ENCODE peak calls at places on chromosomes 6 and 20, in five cellular contexts. I, U, C, G and Q are unnamed samples.

GRCh38 chr20:44683263-44684046 is 31.7 kb upstream of the CCN5 start:
- DNase-seq in I (peak), U (no peak), C (no peak), G (peak), Q (no peak)

GRCh38 chr6:355809-356208 is 35.7 kb upstream of the IRF4 start:
- DNase-seq in I (no peak), U (no peak), C (no peak), G (no peak), Q (no peak)

GRCh38 chr20:31675828-31676533 is 38.3 kb downstream of the COX4I2 start:
- DNase-seq in I (no peak), U (no peak), C (no peak), G (no peak), Q (no peak)

GRCh38 chr6:3457710-3458605 is 1.1 kb upstream of the SLC22A23 start:
- DNase-seq in I (no peak), U (no peak), C (no peak), G (peak), Q (no peak)

GRCh38 chr20:50968289-50968688 is 9.7 kb downstream of the MOCS3 start:
- DNase-seq in I (no peak), U (no peak), C (no peak), G (no peak), Q (no peak)

GRCh38 chr6:40340196-40340595 is 247.0 kb downstream of the LRFN2 start:
- DNase-seq in I (no peak), U (peak), C (no peak), G (no peak), Q (no peak)

GRCh38 chr6:142087950-142088857 is 44.5 kb upstream of the GJE1 start:
- DNase-seq in I (no peak), U (no peak), C (peak), G (no peak), Q (no peak)

GRCh38 chr6:34234667-34235604 is 1.7 kb upstream of the HMGA1 start:
- DNase-seq in I (no peak), U (no peak), C (no peak), G (no peak), Q (no peak)

GRCh38 chr6:76694779-76695178 is 622.3 kb upstream of the IMPG1 start:
- DNase-seq in I (no peak), U (no peak), C (no peak), G (no peak), Q (no peak)

GRCh38 chr20:31972481-31973386 is 4.8 kb downstream of the XKR7 start:
- DNase-seq in I (no peak), U (no peak), C (no peak), G (no peak), Q (no peak)

GRCh38 chr6:166512567-166512966 is 73.9 kb downstream of the RAMACL start:
- DNase-seq in I (no peak), U (no peak), C (no peak), G (peak), Q (no peak)

GRCh38 chr6:17584241-17584803 is 15.8 kb upstream of the FAM8A1 start:
- DNase-seq in I (no peak), U (no peak), C (no peak), G (peak), Q (no peak)

GRCh38 chr6:133353061-133353460 is 111.9 kb downstream of the EYA4 start:
- DNase-seq in I (no peak), U (no peak), C (no peak), G (no peak), Q (no peak)

GRCh38 chr6:122315842-122316241 is 83.6 kb upstream of the HSF2 start:
- DNase-seq in I (no peak), U (no peak), C (no peak), G (no peak), Q (no peak)

GRCh38 chr6:5776104-5776503 is 230.6 kb downstream of the NRN1 start:
- DNase-seq in I (no peak), U (no peak), C (no peak), G (no peak), Q (no peak)

GRCh38 chr20:46011631-46012482 is 3.1 kb downstream of the MMP9 start:
- DNase-seq in I (peak), U (no peak), C (peak), G (peak), Q (no peak)

GRCh38 chr20:56362833-56363413 is 4.1 kb downstream of the FAM210B start:
- DNase-seq in I (no peak), U (no peak), C (no peak), G (no peak), Q (no peak)

GRCh38 chr6:155882527-155883333 is 427.1 kb upstream of the NOX3 start:
- DNase-seq in I (no peak), U (no peak), C (no peak), G (no peak), Q (no peak)

GRCh38 chr6:169409742-169410312 is 156.2 kb upstream of the THBS2 start:
- DNase-seq in I (no peak), U (no peak), C (no peak), G (no peak), Q (no peak)

GRCh38 chr6:67393356-67393755 is 1241.7 kb upstream of the ADGRB3 start:
- DNase-seq in I (no peak), U (no peak), C (no peak), G (no peak), Q (no peak)

GRCh38 chr6:109840796-109841195 is 137.3 kb upstream of the GPR6 start:
- DNase-seq in I (no peak), U (no peak), C (no peak), G (no peak), Q (no peak)

GRCh38 chr20:44389871-44390270 is 34.4 kb downstream of the HNF4A start:
- DNase-seq in I (no peak), U (no peak), C (no peak), G (no peak), Q (no peak)

GRCh38 chr6:37456126-37456525 is 23.1 kb downstream of the CMTR1 start:
- DNase-seq in I (no peak), U (no peak), C (no peak), G (no peak), Q (no peak)

GRCh38 chr6:84340422-84340821 is 113.0 kb upstream of the CEP162 start:
- DNase-seq in I (no peak), U (no peak), C (no peak), G (no peak), Q (no peak)

GRCh38 chr20:3687655-3688054 is 5.8 kb upstream of the ADAM33 start:
- DNase-seq in I (no peak), U (no peak), C (no peak), G (peak), Q (no peak)

GRCh38 chr6:147054158-147054557 is 150.1 kb upstream of the STXBP5 start:
- DNase-seq in I (no peak), U (no peak), C (no peak), G (no peak), Q (no peak)

GRCh38 chr6:18656506-18656905 is 269.4 kb downstream of the RNF144B start:
- DNase-seq in I (no peak), U (no peak), C (no peak), G (no peak), Q (no peak)

GRCh38 chr6:120373185-120373584 is 961.1 kb downstream of the TBC1D32 start:
- DNase-seq in I (no peak), U (no peak), C (no peak), G (no peak), Q (no peak)

GRCh38 chr6:1789092-1789491 is 179.4 kb downstream of the FOXC1 start:
- DNase-seq in I (no peak), U (no peak), C (no peak), G (no peak), Q (no peak)

GRCh38 chr20:38152175-38153010 is 12.7 kb downstream of the TGM2 start:
- DNase-seq in I (peak), U (peak), C (peak), G (no peak), Q (peak)

GRCh38 chr6:164151161-164151728 is 736.7 kb downstream of the QKI start:
- DNase-seq in I (peak), U (no peak), C (peak), G (no peak), Q (no peak)

GRCh38 chr6:1821188-1822183 is 211.8 kb downstream of the FOXC1 start:
- DNase-seq in I (no peak), U (no peak), C (no peak), G (no peak), Q (no peak)

GRCh38 chr20:23937303-23938117 is 51.1 kb downstream of the GGTLC1 start:
- DNase-seq in I (peak), U (no peak), C (no peak), G (peak), Q (no peak)

GRCh38 chr6:32291549-32291948 is 67.7 kb upstream of the NOTCH4 start:
- DNase-seq in I (no peak), U (no peak), C (no peak), G (no peak), Q (no peak)

GRCh38 chr6:157669747-157670216 is 153.3 kb upstream of the SNX9 start:
- DNase-seq in I (peak), U (peak), C (peak), G (no peak), Q (no peak)

GRCh38 chr6:25670208-25670607 is 18.2 kb downstream of the SCGN start:
- DNase-seq in I (no peak), U (no peak), C (no peak), G (no peak), Q (no peak)

GRCh38 chr6:30964075-30964474 is 19.4 kb upstream of the MUC21 start:
- DNase-seq in I (no peak), U (no peak), C (no peak), G (no peak), Q (no peak)

GRCh38 chr6:38337819-38338465 is 301.8 kb downstream of the BTBD9 start:
- DNase-seq in I (no peak), U (no peak), C (no peak), G (peak), Q (no peak)

GRCh38 chr20:62235001-62235776 is 3.1 kb upstream of the OSBPL2 start:
- DNase-seq in I (peak), U (no peak), C (no peak), G (no peak), Q (no peak)

DNA sequence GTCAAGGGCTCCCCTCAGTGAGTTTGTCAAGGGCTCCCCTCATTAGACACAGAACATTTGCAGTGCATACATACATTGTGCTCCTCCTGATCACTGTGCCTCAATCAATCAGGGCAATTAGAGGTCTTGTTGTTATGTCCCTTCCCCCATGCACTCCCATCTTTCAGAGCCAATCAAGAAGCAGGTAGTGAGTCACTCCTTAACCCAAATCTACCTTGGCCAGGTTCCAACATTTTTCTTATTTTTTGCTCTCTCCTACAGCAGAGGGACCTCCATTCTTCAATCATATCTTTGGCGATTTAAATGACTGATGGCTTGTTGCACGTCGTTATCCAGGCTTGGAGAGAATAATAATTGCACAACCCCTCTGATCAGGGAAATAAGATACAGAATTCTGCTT is 409.9 kb upstream of the SPTLC3 start:
- DNase-seq in I (no peak), U (no peak), C (no peak), G (no peak), Q (no peak)
- TF ChIP-seq CTCF in I (no peak), U (no peak), C (no peak), G (no peak), Q (no peak)

DNA sequence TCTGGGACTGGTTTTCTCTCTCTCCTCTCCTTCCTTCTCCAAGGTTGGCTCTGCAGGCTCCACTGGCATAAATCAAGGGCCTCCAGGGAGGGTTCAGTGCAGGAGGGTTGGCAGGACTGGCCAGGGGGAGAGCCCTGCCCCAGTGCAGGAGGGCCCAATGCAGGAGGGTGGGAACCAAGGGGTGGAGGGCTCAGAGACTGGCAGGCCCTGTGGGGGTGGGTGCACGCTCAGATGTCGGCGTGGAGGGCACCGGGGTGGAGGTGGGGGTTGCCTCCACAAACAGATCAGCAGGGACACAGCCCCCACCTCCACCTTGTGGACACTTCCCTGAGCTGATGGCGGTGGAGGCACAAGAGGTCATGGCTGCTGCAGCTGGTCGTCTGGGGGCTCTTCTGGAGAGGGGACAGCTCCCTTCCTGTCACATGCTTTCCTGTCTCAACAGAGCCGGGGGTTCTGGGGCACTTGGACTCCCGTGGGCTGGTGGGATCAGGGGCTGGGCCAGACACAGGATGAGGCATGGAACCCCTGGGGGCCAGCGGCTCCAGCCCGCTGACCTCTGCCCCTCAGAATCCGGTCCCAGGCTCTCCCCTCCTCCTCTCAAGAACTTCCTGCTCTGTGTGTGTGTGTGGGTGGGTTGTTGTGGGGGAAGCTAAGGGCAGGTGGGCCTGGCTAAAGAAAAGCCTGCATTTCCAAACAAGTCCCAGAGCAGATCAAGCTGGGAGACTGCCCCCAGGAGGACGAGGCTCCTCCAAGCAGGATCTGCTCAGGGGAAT is 2.7 kb upstream of the ABHD16B start:
- DNase-seq in I (peak), U (no peak), C (no peak), G (no peak), Q (no peak)
- TF ChIP-seq CTCF in I (peak), U (no peak), C (peak), G (no peak), Q (no peak)

GRCh38 chr20:18272451-18272850 is 15.9 kb upstream of the ZNF133 start:
- DNase-seq in I (peak), U (no peak), C (peak), G (no peak), Q (no peak)
- TF ChIP-seq CTCF in I (peak), U (peak), C (no peak), G (no peak), Q (no peak)

GRCh38 chr6:134457941-134458340 is 140.0 kb upstream of the SGK1 start:
- DNase-seq in I (no peak), U (no peak), C (no peak), G (no peak), Q (no peak)
- TF ChIP-seq CTCF in I (no peak), U (no peak), C (no peak), G (no peak), Q (no peak)

DNA sequence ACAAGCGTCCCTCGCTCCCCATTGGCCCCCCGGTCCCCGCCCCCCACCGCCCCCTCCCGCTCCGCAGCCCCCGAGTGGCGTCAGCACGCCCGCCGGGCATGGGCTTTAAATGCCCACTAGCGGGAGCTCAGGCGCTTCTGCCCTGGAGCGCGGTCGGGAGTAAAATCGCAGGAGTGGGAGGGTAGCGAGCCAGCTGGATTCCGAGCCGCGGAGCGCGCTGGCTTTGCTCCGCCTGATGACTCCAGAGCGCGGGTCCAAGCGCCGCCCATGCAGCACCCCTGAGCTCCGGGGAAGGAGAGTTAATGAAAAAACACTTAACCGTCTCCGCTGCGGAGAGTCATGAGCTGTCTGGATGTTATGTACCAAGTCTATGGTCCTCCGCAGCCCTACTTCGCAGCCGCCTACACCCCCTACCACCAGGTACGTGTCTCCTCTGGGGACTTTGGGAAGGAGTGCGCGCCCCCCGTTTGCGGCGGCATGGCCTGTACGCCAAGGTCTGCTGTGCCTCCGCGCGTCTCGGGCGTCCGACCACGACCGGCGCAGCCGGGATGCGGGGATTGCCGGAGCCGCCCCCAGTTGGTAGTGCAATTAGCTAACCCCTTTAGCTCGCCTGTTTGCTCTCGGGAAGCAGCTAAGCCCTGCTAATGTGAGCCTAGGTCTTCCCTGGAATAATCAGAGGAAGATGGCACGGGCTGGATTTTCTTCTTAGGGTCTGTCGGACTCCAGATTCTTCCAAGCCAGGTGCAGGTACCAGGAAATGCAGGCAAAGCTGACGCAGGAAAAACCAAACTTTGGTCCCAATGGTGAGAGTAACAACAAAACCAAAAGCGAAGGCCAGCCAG is at the start of gene VGLL2:
- DNase-seq in I (peak), U (no peak), C (peak), G (no peak), Q (no peak)
- TF ChIP-seq CTCF in I (peak), U (no peak), C (peak), G (no peak), Q (no peak)